ENCODE peak calls at places on chromosomes 12 and 14, in four cellular contexts. K, D, V and Z are unnamed samples.

GRCh38 chr14:23579739-23580138 is 1.1 kb upstream of the JPH4 start:
- DNase-seq in V (no peak), D (no peak), K (no peak), Z (no peak)

GRCh38 chr14:64170190-64170589 is 124.0 kb downstream of the ESR2 start:
- DNase-seq in D (no peak), K (no peak), V (no peak), Z (no peak)

GRCh38 chr14:36522972-36523685 is 3.1 kb upstream of the NKX2-1 start:
- DNase-seq in V (no peak), K (no peak), D (no peak), Z (peak; percentile 67)

GRCh38 chr12:15196221-15196620 is 25.0 kb downstream of the RERG start:
- DNase-seq in K (no peak), D (no peak), V (no peak), Z (no peak)

GRCh38 chr12:39372929-39373328 is 70.0 kb downstream of the KIF21A start:
- DNase-seq in D (no peak), K (no peak), V (no peak), Z (no peak)

GRCh38 chr14:68506021-68506644 is 286.7 kb downstream of the ZFP36L1 start:
- DNase-seq in D (no peak), V (no peak), K (peak; percentile 73), Z (peak; percentile 50)

GRCh38 chr14:68145539-68145938 is 326.0 kb downstream of the RAD51B start:
- DNase-seq in V (no peak), D (no peak), K (peak; percentile 55), Z (no peak)

GRCh38 chr14:37595809-37596595 is 573 bp downstream of the TTC6 start:
- DNase-seq in D (peak; percentile 89), V (no peak), K (peak; percentile 34), Z (no peak)

GRCh38 chr14:62076825-62077660 is 314.8 kb downstream of the SNAPC1 start:
- DNase-seq in D (no peak), V (no peak), K (no peak), Z (no peak)

GRCh38 chr14:62081012-62081612 is 318.9 kb downstream of the SNAPC1 start:
- DNase-seq in D (no peak), V (no peak), K (no peak), Z (no peak)

GRCh38 chr14:62077676-62078261 is 315.5 kb downstream of the SNAPC1 start:
- DNase-seq in K (no peak), V (no peak), D (no peak), Z (no peak)

GRCh38 chr14:62079035-62079434 is 316.8 kb downstream of the SNAPC1 start:
- DNase-seq in K (no peak), V (no peak), D (no peak), Z (no peak)

DNA sequence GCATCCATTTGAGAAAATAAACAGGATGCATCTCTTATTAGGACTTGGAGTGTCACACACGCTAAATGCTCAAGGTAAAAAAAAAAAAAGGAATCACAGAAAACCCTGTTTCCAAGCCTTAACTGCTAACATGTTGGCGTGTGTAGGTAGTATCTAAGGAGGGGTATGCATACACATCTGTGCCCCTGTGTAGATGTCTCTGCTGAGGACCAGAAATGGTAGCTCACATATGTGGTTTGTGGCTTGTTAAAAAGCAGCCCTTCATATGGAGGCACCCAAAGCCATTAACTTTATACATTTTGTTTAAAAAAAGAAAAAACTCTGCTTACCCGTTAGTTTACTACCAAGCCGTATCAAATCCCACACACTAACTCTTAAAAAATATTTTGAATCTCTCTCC is 314.1 kb downstream of the SNAPC1 start:
- DNase-seq in K (no peak), D (no peak), V (no peak), Z (no peak)
- H3K4me1 ChIP-seq in K (no peaks in the 10 kb centered on the region), D (no peaks in the 10 kb centered on the region), V (no peaks in the 10 kb centered on the region), Z (no peaks in the 10 kb centered on the region)

GRCh38 chr12:113833422-113833821 is 132.7 kb downstream of the RBM19 start:
- DNase-seq in K (no peak), D (no peak), V (no peak), Z (no peak)
- H3K27ac ChIP-seq in K (no peak overlapping the region), D (no peak overlapping the region), V (no peak overlapping the region), Z (no peak overlapping the region)

GRCh38 chr12:11749943-11750690 is 100.6 kb downstream of the ETV6 start:
- DNase-seq in K (no peak), D (no peak), V (no peak), Z (no peak)
- TF ChIP-seq POLR2A in K (no peak), D (no peak), V (no peak), Z (no peak)

GRCh38 chr14:34999500-34999899 is 16.7 kb downstream of the SRP54 start:
- DNase-seq in D (no peak), K (no peak), V (no peak), Z (no peak)
- H3K4me1 ChIP-seq in D (no peaks in the 10 kb centered on the region), K (peaks cover 2% of the 10 kb centered on the region), V (no peaks in the 10 kb centered on the region), Z (no peaks in the 10 kb centered on the region)

GRCh38 chr12:62436164-62436503 is 30.5 kb upstream of the MON2 start:
- DNase-seq in V (no peak), K (no peak), D (no peak), Z (no peak)

GRCh38 chr12:62434504-62435336 is 31.9 kb upstream of the MON2 start:
- DNase-seq in V (no peak), K (no peak), D (no peak), Z (peak; percentile 19)

GRCh38 chr12:62438098-62438692 is 28.4 kb upstream of the MON2 start:
- DNase-seq in K (peak; percentile 53), V (no peak), D (peak; percentile 69), Z (peak; percentile 50)

DNA sequence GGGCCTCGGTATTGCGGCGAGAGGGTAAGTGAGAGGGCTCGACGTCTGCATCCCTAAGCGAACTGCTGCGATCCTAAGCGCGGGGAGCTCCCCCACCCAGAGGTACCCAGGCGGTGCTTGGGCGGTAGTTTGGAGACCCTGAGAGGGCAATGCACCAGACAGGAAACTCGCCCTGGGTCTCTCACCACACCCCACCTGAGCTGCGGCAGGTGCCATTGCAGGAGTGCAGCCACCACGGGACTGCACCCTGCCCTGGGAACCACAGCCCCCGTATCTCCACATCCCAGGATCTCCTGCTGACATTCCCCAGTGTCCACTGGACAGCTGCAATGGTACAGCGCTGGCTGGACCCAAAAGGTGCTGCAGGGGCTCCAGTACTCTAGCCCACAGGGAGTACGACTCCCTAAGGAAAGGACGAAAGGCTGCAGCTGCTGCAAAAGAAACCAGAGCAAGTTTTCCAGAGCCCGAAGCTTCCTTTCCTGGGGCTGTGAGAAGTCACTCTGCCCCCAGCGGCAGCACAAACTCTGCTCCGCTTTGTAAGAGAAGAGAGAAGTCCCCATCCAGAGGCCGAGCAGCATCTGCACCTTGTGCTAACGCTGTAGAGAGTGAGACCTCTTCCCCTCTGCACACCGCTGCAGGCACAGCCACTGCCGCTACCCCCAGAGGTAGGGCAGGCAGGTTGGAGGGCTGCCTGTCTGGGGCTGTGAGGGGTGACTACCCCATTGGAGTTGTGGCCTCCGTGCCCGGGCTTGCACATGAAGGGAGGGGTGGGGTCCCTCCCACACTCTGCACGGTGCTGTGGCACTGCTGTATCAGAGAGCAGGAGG is 31.1 kb upstream of the MON2 start:
- DNase-seq in K (peak; percentile 63), D (peak; percentile 80), V (no peak), Z (peak; percentile 59)
- H3K27ac ChIP-seq in K (no peak overlapping the region), D (peak overlapping the region; percentile 0), V (no peak overlapping the region), Z (no peak overlapping the region)

DNA sequence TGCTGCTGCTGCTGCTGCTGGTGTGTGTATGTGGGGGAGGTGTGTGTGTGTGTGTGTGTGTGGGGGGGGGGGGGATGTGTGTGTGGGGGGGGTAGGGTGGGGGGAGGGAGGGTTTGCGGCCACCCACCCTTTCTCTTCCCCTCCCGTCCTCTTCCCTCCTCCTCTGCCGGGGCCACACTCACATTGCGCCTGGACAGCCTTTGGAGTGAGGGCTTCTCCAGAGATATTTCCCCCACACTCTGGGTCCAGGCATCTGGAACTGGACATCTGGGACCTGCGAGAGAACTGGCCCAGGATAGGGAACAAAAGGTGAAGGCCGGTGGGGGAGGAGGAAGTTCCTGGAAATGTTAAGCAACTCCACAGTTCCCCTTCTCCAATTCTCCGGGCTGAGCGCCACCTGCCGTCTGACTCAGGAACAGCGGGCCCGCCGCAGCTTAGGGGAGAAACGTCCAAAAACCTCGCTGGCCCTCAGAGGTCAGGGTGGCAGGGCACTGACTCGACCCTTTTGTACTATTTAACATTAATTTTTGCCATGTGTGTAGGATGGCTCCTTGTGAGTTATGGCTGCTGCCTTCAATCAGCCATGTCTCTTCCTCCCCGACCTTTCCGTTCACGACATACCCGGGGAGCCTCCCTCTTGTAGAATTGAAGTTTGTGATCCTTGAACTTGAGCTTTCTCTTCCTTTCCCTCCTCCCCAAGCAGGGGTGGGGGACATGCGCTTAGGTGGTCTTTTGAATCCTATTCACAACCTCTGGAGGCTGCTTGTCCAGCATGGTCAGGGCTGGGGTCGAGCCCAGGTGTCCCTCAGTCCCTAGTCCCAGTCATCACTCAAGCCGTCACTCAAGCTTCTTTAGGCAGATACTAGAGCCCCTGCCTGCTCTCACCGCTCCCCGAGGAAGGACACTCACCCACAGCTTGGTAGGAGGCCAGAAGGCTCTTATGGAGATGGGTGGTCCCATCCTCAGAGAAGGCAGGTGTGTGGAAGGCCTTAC is at the start of gene C1RL:
- DNase-seq in D (peak; percentile 90), V (peak; percentile 91), K (peak; percentile 77), Z (peak; percentile 92)
- TF ChIP-seq POLR2A in D (peak; percentile 41), V (no peak), K (no peak), Z (peak; percentile 34)